ENCODE peak calls at places on chromosomes 3 and 15, in ten cellular contexts. G is fibroblast of the conjunctiva; P is upper lobe of right lung; R is naive thymus-derived CD4-positive, alpha-beta T cell; S is keratinocyte; N is activated CD4-positive, alpha-beta T cell treated with anti-CD3 and anti-CD28 coated beads for 24 hours; C is osteocyte; I is GM03348; J is NCI-H82; Q is lower leg skin. T is an unnamed sample.

GRCh38 chr3:24199775-24200247 is 254.7 kb downstream of the NR1D2 start:
- DNase-seq in G (no peak), P (no peak), R (no peak), S (no peak), N (no peak), C (no peak), I (peak; percentile 64), J (peak; percentile 62), Q (no peak), T (no peak)

GRCh38 chr3:192168202-192168601 is 559.1 kb downstream of the FGF12 start:
- DNase-seq in G (no peak), P (no peak), R (no peak), S (no peak), N (no peak), C (no peak), I (no peak), J (no peak), Q (no peak), T (no peak)

GRCh38 chr15:45921978-45922377 is 287.1 kb downstream of the SQOR start:
- DNase-seq in G (no peak), P (no peak), R (no peak), S (no peak), N (no peak), C (no peak), I (no peak), J (no peak), Q (no peak), T (no peak)

GRCh38 chr15:35851491-35851890 is 305.5 kb upstream of the DPH6 start:
- DNase-seq in G (no peak), P (no peak), R (no peak), S (no peak), N (no peak), C (no peak), I (no peak), J (no peak), Q (no peak), T (no peak)

GRCh38 chr3:10594915-10595314 is 89.5 kb upstream of the ATP2B2 start:
- DNase-seq in G (peak; percentile 5), P (no peak), R (peak; percentile 35), S (peak; percentile 5), N (peak; percentile 8), C (no peak), I (peak; percentile 69), J (peak; percentile 18), Q (no peak), T (no peak)

GRCh38 chr3:111338059-111338698 is 203.8 kb upstream of the CD96 start:
- DNase-seq in G (peak; percentile 72), P (no peak), R (no peak), S (peak; percentile 19), N (peak; percentile 19), C (peak; percentile 85), I (peak; percentile 69), J (peak; percentile 80), Q (no peak), T (no peak)

GRCh38 chr3:169215953-169216352 is 447.6 kb downstream of the MECOM start:
- DNase-seq in G (no peak), P (no peak), R (no peak), S (no peak), N (no peak), C (no peak), I (no peak), J (no peak), Q (no peak), T (no peak)

GRCh38 chr3:98807011-98807410 is 43.9 kb downstream of the ST3GAL6 start:
- DNase-seq in G (no peak), P (no peak), R (no peak), S (no peak), N (no peak), C (no peak), I (no peak), J (no peak), Q (no peak), T (no peak)

GRCh38 chr3:13017361-13018038 is 55.7 kb downstream of the IQSEC1 start:
- DNase-seq in G (no peak), P (no peak), R (no peak), S (no peak), N (no peak), C (no peak), I (no peak), J (no peak), Q (no peak), T (no peak)

GRCh38 chr3:134252766-134253165 is 2.1 kb upstream of the RYK start:
- DNase-seq in G (no peak), P (no peak), R (no peak), S (no peak), N (no peak), C (no peak), I (no peak), J (peak; percentile 75), Q (no peak), T (no peak)

GRCh38 chr3:157669403-157669802 is 166.2 kb upstream of the VEPH1 start:
- DNase-seq in G (no peak), P (no peak), R (no peak), S (no peak), N (no peak), C (no peak), I (peak; percentile 38), J (peak; percentile 80), Q (no peak), T (no peak)

GRCh38 chr3:126472277-126473006 is 3.2 kb downstream of the ZXDC start:
- DNase-seq in G (peak; percentile 80), P (peak; percentile 85), R (no peak), S (peak; percentile 81), N (no peak), C (no peak), I (peak; percentile 91), J (no peak), Q (peak; percentile 85), T (no peak)

GRCh38 chr3:36606871-36607765 is 157.2 kb downstream of the DCLK3 start:
- DNase-seq in G (no peak), P (no peak), R (no peak), S (no peak), N (no peak), C (no peak), I (no peak), J (no peak), Q (no peak), T (no peak)

GRCh38 chr3:48016336-48016973 is at the start of gene MAP4:
- DNase-seq in G (peak; percentile 14), P (no peak), R (no peak), S (no peak), N (no peak), C (no peak), I (no peak), J (no peak), Q (no peak), T (no peak)

GRCh38 chr3:133136114-133137041 is 98.2 kb downstream of the TMEM108 start:
- DNase-seq in G (no peak), P (no peak), R (no peak), S (no peak), N (no peak), C (no peak), I (no peak), J (no peak), Q (no peak), T (no peak)

GRCh38 chr3:171811059-171811912 is 1.0 kb upstream of the PLD1 start:
- DNase-seq in G (peak; percentile 97), P (no peak), R (no peak), S (no peak), N (no peak), C (no peak), I (peak; percentile 84), J (peak; percentile 35), Q (peak; percentile 61), T (no peak)

GRCh38 chr15:92079047-92079446 is 225.5 kb downstream of the SLCO3A1 start:
- DNase-seq in G (no peak), P (no peak), R (no peak), S (no peak), N (no peak), C (no peak), I (no peak), J (peak; percentile 60), Q (no peak), T (no peak)

GRCh38 chr3:119395923-119396358 is 67.5 kb downstream of the TMEM39A start:
- DNase-seq in G (no peak), P (no peak), R (no peak), S (no peak), N (no peak), C (no peak), I (no peak), J (no peak), Q (no peak), T (no peak)

GRCh38 chr3:134503266-134503665 is 17.4 kb downstream of the CEP63 start:
- DNase-seq in G (no peak), P (no peak), R (no peak), S (no peak), N (no peak), C (no peak), I (no peak), J (no peak), Q (no peak), T (no peak)

GRCh38 chr3:194532591-194532990 is 45.8 kb upstream of the ATP13A3 start:
- DNase-seq in G (no peak), P (no peak), R (no peak), S (no peak), N (no peak), C (no peak), I (no peak), J (no peak), Q (no peak), T (no peak)

GRCh38 chr3:190166948-190167347 is 46.3 kb upstream of the P3H2 start:
- DNase-seq in G (no peak), P (no peak), R (no peak), S (no peak), N (no peak), C (no peak), I (no peak), J (no peak), Q (no peak), T (no peak)

GRCh38 chr15:53454535-53454842 is 305.0 kb downstream of the WDR72 start:
- DNase-seq in G (no peak), P (no peak), R (no peak), S (no peak), N (no peak), C (no peak), I (no peak), J (no peak), Q (no peak), T (no peak)

GRCh38 chr15:74768771-74769342 is 13.0 kb upstream of the CSK start:
- DNase-seq in G (peak; percentile 24), P (peak; percentile 74), R (peak; percentile 57), S (no peak), N (peak; percentile 59), C (no peak), I (peak; percentile 88), J (peak; percentile 81), Q (peak; percentile 53), T (no peak)

GRCh38 chr3:49388416-49388815 is 23.4 kb downstream of the RHOA start:
- DNase-seq in G (no peak), P (no peak), R (no peak), S (no peak), N (no peak), C (no peak), I (peak; percentile 13), J (no peak), Q (no peak), T (no peak)

T was measured in vagina.